ENCODE peak calls at places on chromosomes 13 and 19, in six cellular contexts. One of them, this sample, is unnamed.

GRCh38 chr13:37102896-37103295 is 2.6 kb downstream of the CSNK1A1L start:
- DNase-seq in AML-193: no peak
- DNase-seq in left cardiac atrium: no peak
- DNase-seq in OCI-LY7: no peak
- DNase-seq in stimulated activated CD8-positive, alpha-beta memory T cell treated with anti-CD3 and anti-CD28 coated beads, Interleukin-2, amount 100 ng/mL, for 48 hours: no peak
- DNase-seq in AG08396: no peak
- DNase-seq in this sample: no peak

GRCh38 chr19:58406818-58407657 is 1.4 kb upstream of the ZNF584 start:
- DNase-seq in AML-193: no peak
- DNase-seq in left cardiac atrium: no peak
- DNase-seq in OCI-LY7: peak
- DNase-seq in stimulated activated CD8-positive, alpha-beta memory T cell treated with anti-CD3 and anti-CD28 coated beads, Interleukin-2, amount 100 ng/mL, for 48 hours: no peak
- DNase-seq in AG08396: no peak
- DNase-seq in this sample: no peak

GRCh38 chr13:108220042-108220441 is 1.9 kb downstream of the ABHD13 start:
- DNase-seq in AML-193: no peak
- DNase-seq in left cardiac atrium: no peak
- DNase-seq in OCI-LY7: no peak
- DNase-seq in stimulated activated CD8-positive, alpha-beta memory T cell treated with anti-CD3 and anti-CD28 coated beads, Interleukin-2, amount 100 ng/mL, for 48 hours: no peak
- DNase-seq in AG08396: no peak
- DNase-seq in this sample: no peak

GRCh38 chr13:82370306-82370705 is 1512.0 kb downstream of the SLITRK1 start:
- DNase-seq in AML-193: no peak
- DNase-seq in left cardiac atrium: no peak
- DNase-seq in OCI-LY7: no peak
- DNase-seq in stimulated activated CD8-positive, alpha-beta memory T cell treated with anti-CD3 and anti-CD28 coated beads, Interleukin-2, amount 100 ng/mL, for 48 hours: no peak
- DNase-seq in AG08396: no peak
- DNase-seq in this sample: no peak

GRCh38 chr19:49930483-49931011 is 1.2 kb upstream of the NUP62 start:
- DNase-seq in AML-193: no peak
- DNase-seq in left cardiac atrium: peak
- DNase-seq in OCI-LY7: peak
- DNase-seq in stimulated activated CD8-positive, alpha-beta memory T cell treated with anti-CD3 and anti-CD28 coated beads, Interleukin-2, amount 100 ng/mL, for 48 hours: no peak
- DNase-seq in AG08396: no peak
- DNase-seq in this sample: peak

GRCh38 chr19:3737487-3738205 is 23.8 kb downstream of the APBA3 start:
- DNase-seq in AML-193: no peak
- DNase-seq in left cardiac atrium: no peak
- DNase-seq in OCI-LY7: no peak
- DNase-seq in stimulated activated CD8-positive, alpha-beta memory T cell treated with anti-CD3 and anti-CD28 coated beads, Interleukin-2, amount 100 ng/mL, for 48 hours: no peak
- DNase-seq in AG08396: no peak
- DNase-seq in this sample: no peak

GRCh38 chr13:89755729-89756492 is 1591.6 kb upstream of the MIR17HG start:
- DNase-seq in AML-193: peak
- DNase-seq in left cardiac atrium: no peak
- DNase-seq in OCI-LY7: peak
- DNase-seq in stimulated activated CD8-positive, alpha-beta memory T cell treated with anti-CD3 and anti-CD28 coated beads, Interleukin-2, amount 100 ng/mL, for 48 hours: no peak
- DNase-seq in AG08396: no peak
- DNase-seq in this sample: peak

GRCh38 chr19:13082192-13083007 is 20.3 kb downstream of the LYL1 start:
- DNase-seq in AML-193: no peak
- DNase-seq in left cardiac atrium: no peak
- DNase-seq in OCI-LY7: no peak
- DNase-seq in stimulated activated CD8-positive, alpha-beta memory T cell treated with anti-CD3 and anti-CD28 coated beads, Interleukin-2, amount 100 ng/mL, for 48 hours: no peak
- DNase-seq in AG08396: peak
- DNase-seq in this sample: no peak

GRCh38 chr19:41307090-41307875 is 2.7 kb upstream of the CCDC97 start:
- DNase-seq in AML-193: no peak
- DNase-seq in left cardiac atrium: no peak
- DNase-seq in OCI-LY7: no peak
- DNase-seq in stimulated activated CD8-positive, alpha-beta memory T cell treated with anti-CD3 and anti-CD28 coated beads, Interleukin-2, amount 100 ng/mL, for 48 hours: no peak
- DNase-seq in AG08396: no peak
- DNase-seq in this sample: no peak

GRCh38 chr19:2149980-2150793 is 1.2 kb downstream of the AP3D1 start:
- DNase-seq in AML-193: peak
- DNase-seq in left cardiac atrium: no peak
- DNase-seq in OCI-LY7: no peak
- DNase-seq in stimulated activated CD8-positive, alpha-beta memory T cell treated with anti-CD3 and anti-CD28 coated beads, Interleukin-2, amount 100 ng/mL, for 48 hours: no peak
- DNase-seq in AG08396: peak
- DNase-seq in this sample: peak

GRCh38 chr13:81874681-81875661 is 1534.0 kb upstream of the SPRY2 start:
- DNase-seq in AML-193: no peak
- DNase-seq in left cardiac atrium: no peak
- DNase-seq in OCI-LY7: no peak
- DNase-seq in stimulated activated CD8-positive, alpha-beta memory T cell treated with anti-CD3 and anti-CD28 coated beads, Interleukin-2, amount 100 ng/mL, for 48 hours: no peak
- DNase-seq in AG08396: no peak
- DNase-seq in this sample: no peak

GRCh38 chr13:32976046-32976781 is 40.0 kb upstream of the KL start:
- DNase-seq in AML-193: no peak
- DNase-seq in left cardiac atrium: no peak
- DNase-seq in OCI-LY7: no peak
- DNase-seq in stimulated activated CD8-positive, alpha-beta memory T cell treated with anti-CD3 and anti-CD28 coated beads, Interleukin-2, amount 100 ng/mL, for 48 hours: no peak
- DNase-seq in AG08396: no peak
- DNase-seq in this sample: no peak

GRCh38 chr13:73672492-73672891 is 461.7 kb downstream of the KLF12 start:
- DNase-seq in AML-193: no peak
- DNase-seq in left cardiac atrium: no peak
- DNase-seq in OCI-LY7: no peak
- DNase-seq in stimulated activated CD8-positive, alpha-beta memory T cell treated with anti-CD3 and anti-CD28 coated beads, Interleukin-2, amount 100 ng/mL, for 48 hours: no peak
- DNase-seq in AG08396: no peak
- DNase-seq in this sample: no peak

This sample was measured in MV-4-11.